ENCODE peak calls at places on chromosome 16, in seven cellular contexts. One of them, this sample, is unnamed.

GRCh38 chr16:46745594-46745993 is 2.5 kb downstream of the MYLK3 start:
- DNase-seq in IMR-90: no peak
- DNase-seq in HCT116: no peak
- DNase-seq in body of pancreas: no peak
- DNase-seq in tibial nerve: no peak
- DNase-seq in ovary: no peak
- DNase-seq in prostate gland: no peak
- DNase-seq in this sample: no peak

GRCh38 chr16:27177031-27177774 is 26.1 kb upstream of the KDM8 start:
- DNase-seq in IMR-90: peak
- DNase-seq in HCT116: no peak
- DNase-seq in body of pancreas: no peak
- DNase-seq in tibial nerve: no peak
- DNase-seq in ovary: no peak
- DNase-seq in prostate gland: no peak
- DNase-seq in this sample: no peak

GRCh38 chr16:70253291-70254094 is 1.8 kb upstream of the EXOSC6 start:
- DNase-seq in IMR-90: peak
- DNase-seq in HCT116: peak
- DNase-seq in body of pancreas: peak
- DNase-seq in tibial nerve: peak
- DNase-seq in ovary: no peak
- DNase-seq in prostate gland: no peak
- DNase-seq in this sample: no peak

GRCh38 chr16:77732241-77732946 is 10.1 kb downstream of the NUDT7 start:
- DNase-seq in IMR-90: peak
- DNase-seq in HCT116: no peak
- DNase-seq in body of pancreas: no peak
- DNase-seq in tibial nerve: no peak
- DNase-seq in ovary: no peak
- DNase-seq in prostate gland: no peak
- DNase-seq in this sample: no peak

GRCh38 chr16:5025171-5025632 is 8.5 kb downstream of the NAGPA start:
- DNase-seq in IMR-90: no peak
- DNase-seq in HCT116: no peak
- DNase-seq in body of pancreas: peak
- DNase-seq in tibial nerve: peak
- DNase-seq in ovary: peak
- DNase-seq in prostate gland: no peak
- DNase-seq in this sample: no peak

GRCh38 chr16:73750639-73751038 is 546.0 kb upstream of the PSMD7 start:
- DNase-seq in IMR-90: no peak
- DNase-seq in HCT116: no peak
- DNase-seq in body of pancreas: no peak
- DNase-seq in tibial nerve: no peak
- DNase-seq in ovary: no peak
- DNase-seq in prostate gland: no peak
- DNase-seq in this sample: no peak

GRCh38 chr16:27839419-27839818 is 224.1 kb downstream of the GSG1L start:
- DNase-seq in IMR-90: peak
- DNase-seq in HCT116: no peak
- DNase-seq in body of pancreas: no peak
- DNase-seq in tibial nerve: no peak
- DNase-seq in ovary: no peak
- DNase-seq in prostate gland: no peak
- DNase-seq in this sample: no peak

GRCh38 chr16:82643936-82644630 is 17.3 kb downstream of the CDH13 start:
- DNase-seq in IMR-90: no peak
- DNase-seq in HCT116: no peak
- DNase-seq in body of pancreas: no peak
- DNase-seq in tibial nerve: no peak
- DNase-seq in ovary: no peak
- DNase-seq in prostate gland: no peak
- DNase-seq in this sample: no peak

GRCh38 chr16:9054460-9054859 is 37.0 kb upstream of the HAPSTR1 start:
- DNase-seq in IMR-90: no peak
- DNase-seq in HCT116: no peak
- DNase-seq in body of pancreas: no peak
- DNase-seq in tibial nerve: no peak
- DNase-seq in ovary: no peak
- DNase-seq in prostate gland: no peak
- DNase-seq in this sample: no peak

GRCh38 chr16:79970091-79970490 is 369.6 kb upstream of the MAF start:
- DNase-seq in IMR-90: no peak
- DNase-seq in HCT116: no peak
- DNase-seq in body of pancreas: no peak
- DNase-seq in tibial nerve: no peak
- DNase-seq in ovary: no peak
- DNase-seq in prostate gland: no peak
- DNase-seq in this sample: no peak

DNA sequence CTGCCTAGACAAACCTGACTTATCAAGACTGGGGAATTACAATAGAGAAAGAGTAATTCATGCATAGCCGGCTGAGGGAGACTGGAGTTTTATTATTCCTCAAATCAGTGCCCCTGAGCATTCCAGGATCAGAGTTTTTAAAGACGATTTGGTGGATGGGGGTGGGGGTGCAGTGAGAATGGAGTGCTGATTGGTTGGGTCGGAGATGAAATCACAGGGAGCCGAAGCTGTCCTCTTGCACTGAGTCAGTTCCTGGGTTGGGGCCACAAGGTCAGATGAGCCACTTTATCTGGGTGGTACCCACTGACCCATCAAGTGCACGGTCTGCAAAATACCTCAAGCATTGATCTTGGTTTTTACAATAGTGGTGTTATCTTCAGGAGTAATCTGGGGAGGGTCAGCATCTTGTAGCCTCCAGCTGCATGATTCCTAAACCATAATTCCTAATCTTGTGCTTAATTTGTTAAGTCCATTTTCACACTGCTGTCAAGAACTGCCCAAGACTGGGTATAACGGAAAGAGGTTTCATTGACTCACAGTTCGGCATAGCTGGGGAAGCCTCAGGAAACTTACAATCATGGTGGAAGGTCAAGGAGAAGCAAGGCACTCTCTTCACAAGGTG is 69.6 kb downstream of the MARF1 start:
- DNase-seq in IMR-90: no peak
- DNase-seq in HCT116: no peak
- DNase-seq in body of pancreas: no peak
- DNase-seq in tibial nerve: no peak
- DNase-seq in ovary: no peak
- DNase-seq in prostate gland: no peak
- DNase-seq in this sample: no peak
- H3K27ac ChIP-seq in IMR-90: no peak
- H3K27ac ChIP-seq in HCT116: no peak
- H3K27ac ChIP-seq in body of pancreas: no peak
- H3K27ac ChIP-seq in tibial nerve: no peak
- H3K27ac ChIP-seq in ovary: no peak
- H3K27ac ChIP-seq in prostate gland: no peak
- H3K27ac ChIP-seq in this sample: no peak

GRCh38 chr16:67935402-67936123 is 1.1 kb downstream of the PSMB10 start:
- DNase-seq in IMR-90: peak
- DNase-seq in HCT116: peak
- DNase-seq in body of pancreas: peak
- DNase-seq in tibial nerve: peak
- DNase-seq in ovary: peak
- DNase-seq in prostate gland: peak
- DNase-seq in this sample: peak

GRCh38 chr16:67936876-67937605 is 391 bp upstream of the PSMB10 start:
- DNase-seq in IMR-90: no peak
- DNase-seq in HCT116: no peak
- DNase-seq in body of pancreas: no peak
- DNase-seq in tibial nerve: peak
- DNase-seq in ovary: no peak
- DNase-seq in prostate gland: peak
- DNase-seq in this sample: no peak

GRCh38 chr16:67935096-67935401 is 1.6 kb downstream of the PSMB10 start:
- DNase-seq in IMR-90: no peak
- DNase-seq in HCT116: no peak
- DNase-seq in body of pancreas: no peak
- DNase-seq in tibial nerve: no peak
- DNase-seq in ovary: no peak
- DNase-seq in prostate gland: no peak
- DNase-seq in this sample: no peak

GRCh38 chr16:67934306-67935095 is 2.1 kb downstream of the PSMB10 start:
- DNase-seq in IMR-90: no peak
- DNase-seq in HCT116: no peak
- DNase-seq in body of pancreas: peak
- DNase-seq in tibial nerve: no peak
- DNase-seq in ovary: no peak
- DNase-seq in prostate gland: no peak
- DNase-seq in this sample: no peak

GRCh38 chr16:67936124-67936875 is at the start of gene PSMB10:
- DNase-seq in IMR-90: peak
- DNase-seq in HCT116: no peak
- DNase-seq in body of pancreas: peak
- DNase-seq in tibial nerve: peak
- DNase-seq in ovary: no peak
- DNase-seq in prostate gland: peak
- DNase-seq in this sample: peak
- TF ChIP-seq POLR2A in IMR-90: peak
- TF ChIP-seq POLR2A in HCT116: no peak
- TF ChIP-seq POLR2A in body of pancreas: peak
- TF ChIP-seq POLR2A in tibial nerve: no peak
- TF ChIP-seq POLR2A in ovary: peak
- TF ChIP-seq POLR2A in prostate gland: peak
- TF ChIP-seq POLR2A in this sample: peak

GRCh38 chr16:57590654-57591085 is 37.8 kb upstream of the ADGRG1 start:
- DNase-seq in IMR-90: peak
- DNase-seq in HCT116: peak
- DNase-seq in body of pancreas: no peak
- DNase-seq in tibial nerve: no peak
- DNase-seq in ovary: no peak
- DNase-seq in prostate gland: no peak
- DNase-seq in this sample: no peak
- H3K4me3 ChIP-seq in IMR-90: no peak
- H3K4me3 ChIP-seq in HCT116: peak
- H3K4me3 ChIP-seq in body of pancreas: no peak
- H3K4me3 ChIP-seq in tibial nerve: no peak
- H3K4me3 ChIP-seq in ovary: no peak
- H3K4me3 ChIP-seq in prostate gland: no peak
- H3K4me3 ChIP-seq in this sample: no peak

DNA sequence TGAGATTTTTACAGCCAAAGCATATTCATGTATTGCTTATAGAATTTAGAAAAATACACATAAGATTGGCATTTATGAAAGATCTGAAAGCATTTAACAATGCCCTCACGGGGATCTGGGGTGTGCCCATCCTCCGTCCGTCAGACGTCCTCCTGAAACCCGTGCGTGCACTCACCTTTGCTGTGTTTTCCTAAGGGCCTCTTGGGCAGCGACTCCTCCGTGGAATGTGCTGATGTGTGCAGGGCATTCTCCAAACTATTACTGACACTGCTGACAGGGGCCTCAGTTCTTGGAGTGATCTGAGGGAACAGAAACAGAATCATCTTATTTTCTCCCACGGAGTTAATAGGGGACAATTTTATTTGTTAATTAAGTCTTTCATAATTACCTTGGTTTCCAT is 33.0 kb downstream of the ZCCHC14 start:
- DNase-seq in IMR-90: no peak
- DNase-seq in HCT116: no peak
- DNase-seq in body of pancreas: no peak
- DNase-seq in tibial nerve: no peak
- DNase-seq in ovary: no peak
- DNase-seq in prostate gland: no peak
- DNase-seq in this sample: no peak
- H3K27ac ChIP-seq in IMR-90: no peak
- H3K27ac ChIP-seq in HCT116: no peak
- H3K27ac ChIP-seq in body of pancreas: no peak
- H3K27ac ChIP-seq in tibial nerve: no peak
- H3K27ac ChIP-seq in ovary: no peak
- H3K27ac ChIP-seq in prostate gland: no peak
- H3K27ac ChIP-seq in this sample: no peak

This sample was measured in esophagus squamous epithelium.